ENCODE peak calls at places on chromosomes 6 and 20, in six cellular contexts. G is HepG2, K is psoas muscle, F is fibroblast of lung, D is HCT116, T is adrenal gland. I is an unnamed sample.

GRCh38 chr6:87501809-87502572 is 29.2 kb downstream of the SLC35A1 start:
- DNase-seq in F (no peak), T (no peak), G (peak; percentile 46), K (no peak), D (no peak), I (no peak)

GRCh38 chr6:112478036-112478435 is 130.9 kb downstream of the RFPL4B start:
- DNase-seq in K (no peak), G (no peak), T (no peak), F (no peak), D (no peak), I (no peak)

GRCh38 chr6:151289399-151290007 is 49.7 kb downstream of the AKAP12 start:
- DNase-seq in K (no peak), D (no peak), G (no peak), F (peak; percentile 35), T (no peak), I (no peak)

GRCh38 chr6:147154454-147154853 is 49.8 kb upstream of the STXBP5 start:
- DNase-seq in T (no peak), G (peak; percentile 9), D (no peak), K (no peak), F (peak; percentile 18), I (peak; percentile 55)

GRCh38 chr6:116101298-116101718 is 655 bp downstream of the NT5DC1 start:
- DNase-seq in K (no peak), D (no peak), T (peak; percentile 87), G (no peak), F (no peak), I (no peak)

GRCh38 chr6:133958782-133959181 is 5.8 kb downstream of the TBPL1 start:
- DNase-seq in G (no peak), F (no peak), K (no peak), D (no peak), T (no peak), I (no peak)

GRCh38 chr20:2220298-2220697 is 75.5 kb upstream of the TGM3 start:
- DNase-seq in F (no peak), D (no peak), G (no peak), T (no peak), K (no peak), I (no peak)

GRCh38 chr6:11277275-11278206 is 45.1 kb upstream of the NEDD9 start:
- DNase-seq in K (no peak), D (no peak), F (peak; percentile 95), T (no peak), G (peak; percentile 90), I (peak; percentile 68)

GRCh38 chr6:5786321-5787053 is 220.2 kb downstream of the NRN1 start:
- DNase-seq in T (no peak), D (no peak), F (peak; percentile 34), G (no peak), K (no peak), I (no peak)

GRCh38 chr20:37552415-37552814 is 24.7 kb upstream of the BLCAP start:
- DNase-seq in K (no peak), D (no peak), G (no peak), T (no peak), F (peak; percentile 51), I (no peak)

GRCh38 chr20:46461808-46462207 is 51.6 kb downstream of the ZNF334 start:
- DNase-seq in F (no peak), D (no peak), G (no peak), K (no peak), T (no peak), I (no peak)

GRCh38 chr6:39091163-39091562 is 23.8 kb downstream of the SAYSD1 start:
- DNase-seq in F (no peak), G (no peak), K (no peak), D (no peak), T (no peak), I (no peak)

GRCh38 chr6:25229671-25230321 is 49.4 kb upstream of the CARMIL1 start:
- DNase-seq in G (no peak), K (no peak), T (no peak), F (peak; percentile 95), D (peak; percentile 15), I (no peak)

GRCh38 chr6:125205931-125206330 is 52.4 kb downstream of the TPD52L1 start:
- DNase-seq in G (no peak), T (no peak), D (no peak), F (no peak), K (no peak), I (no peak)

GRCh38 chr6:25971187-25971811 is 8.7 kb downstream of the TRIM38 start:
- DNase-seq in G (peak; percentile 29), T (peak; percentile 34), D (peak; percentile 73), F (peak; percentile 95), K (peak; percentile 21), I (peak; percentile 61)

GRCh38 chr6:169424821-169425240 is 171.2 kb upstream of the THBS2 start:
- DNase-seq in D (no peak), K (no peak), T (peak; percentile 86), F (peak; percentile 11), G (no peak), I (no peak)

DNA sequence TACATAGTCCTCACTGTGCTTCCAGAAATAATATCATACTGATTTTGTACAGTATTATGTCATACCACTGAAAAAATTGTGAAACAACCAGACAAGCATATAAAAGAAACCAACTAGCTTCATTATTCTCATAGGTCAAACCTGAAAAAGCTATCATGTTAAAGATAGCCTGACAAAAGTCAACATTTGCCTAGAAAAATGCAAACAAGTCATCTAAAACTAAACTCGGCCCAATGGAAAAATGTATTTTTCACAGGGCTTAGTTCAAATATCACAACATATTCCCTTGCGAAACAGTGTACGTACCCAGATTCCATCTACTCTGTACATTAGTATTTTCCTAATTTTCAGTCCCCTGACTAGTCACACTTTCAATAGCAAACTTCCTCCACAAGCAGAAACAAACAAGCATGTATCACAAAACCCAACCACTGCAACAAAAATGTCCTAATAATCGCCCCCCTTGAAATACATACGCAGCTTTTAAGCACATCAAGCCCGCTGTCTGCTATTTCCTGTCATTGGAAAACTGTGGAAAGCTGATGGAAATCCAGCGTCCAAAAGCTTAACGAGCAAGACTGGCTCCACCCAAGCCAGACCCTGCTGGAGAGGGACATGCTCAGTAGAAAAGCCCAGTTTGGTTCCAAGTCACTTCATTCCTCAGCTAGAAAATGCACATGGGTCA is 93.1 kb downstream of the EPB41L2 start:
- DNase-seq in G (peak; percentile 80), F (no peak), T (no peak), K (no peak), D (no peak), I (peak; percentile 62)
- H3K27me3 ChIP-seq in G (no peaks in the 10 kb centered on the region), F (no peaks in the 10 kb centered on the region), T (no peaks in the 10 kb centered on the region), K (no peaks in the 10 kb centered on the region), D (no peaks in the 10 kb centered on the region), I (no peaks in the 10 kb centered on the region)

GRCh38 chr6:75525682-75526081 is 32.1 kb upstream of the FILIP1 start:
- DNase-seq in G (no peak), D (no peak), K (no peak), F (no peak), T (no peak), I (no peak)

GRCh38 chr6:75528423-75528822 is 34.8 kb upstream of the FILIP1 start:
- DNase-seq in K (no peak), F (peak; percentile 5), G (no peak), T (no peak), D (no peak), I (no peak)

GRCh38 chr6:75526502-75527127 is 33.0 kb upstream of the FILIP1 start:
- DNase-seq in T (peak; percentile 61), K (peak; percentile 15), F (peak; percentile 55), G (peak; percentile 56), D (peak; percentile 67), I (peak; percentile 9)

DNA sequence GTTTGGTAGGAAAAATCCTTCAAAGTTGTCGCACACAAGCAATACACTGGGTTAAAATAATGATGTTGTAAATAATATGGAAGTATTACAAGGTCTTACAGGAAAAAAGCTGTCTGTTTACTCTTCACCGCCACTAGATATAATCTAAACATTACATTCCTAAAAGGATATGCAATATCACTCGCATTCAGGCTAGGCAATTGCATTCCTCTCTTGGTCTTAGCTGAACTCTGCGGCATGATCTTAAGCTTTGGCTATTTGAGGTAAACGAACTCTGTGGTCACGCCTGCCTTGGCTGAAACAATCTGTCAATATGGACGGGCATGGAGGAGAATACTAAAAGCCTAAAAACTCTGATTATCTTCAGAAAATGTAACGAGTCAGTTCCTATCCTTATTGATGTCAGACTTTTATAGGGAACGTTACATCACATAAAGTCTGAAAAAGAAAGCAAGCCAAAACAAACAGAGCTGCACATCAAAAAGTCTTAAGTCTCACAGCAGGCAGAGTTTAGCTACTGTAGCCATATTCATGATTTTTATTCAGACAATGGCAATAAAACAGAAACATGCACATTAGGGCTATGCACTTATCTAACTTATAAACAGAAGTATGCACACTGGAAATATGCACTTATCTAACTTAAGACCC is 30.8 kb upstream of the FILIP1 start:
- DNase-seq in G (peak; percentile 95), F (peak; percentile 97), D (peak; percentile 10), T (no peak), K (no peak), I (peak; percentile 75)
- H3K4me3 ChIP-seq in G (no peak overlapping the region), F (peak overlapping the region; percentile 17), D (no peak overlapping the region), T (no peak overlapping the region), K (peak overlapping the region; percentile 47), I (peak overlapping the region; percentile 11)

GRCh38 chr6:137193256-137194070 is 20.0 kb upstream of the IL22RA2 start:
- DNase-seq in F (no peak), K (no peak), T (no peak), D (no peak), G (no peak), I (no peak)

GRCh38 chr6:137192821-137193220 is 19.4 kb upstream of the IL22RA2 start:
- DNase-seq in T (no peak), K (no peak), D (no peak), F (no peak), G (no peak), I (no peak)

GRCh38 chr6:137190710-137191109 is 17.3 kb upstream of the IL22RA2 start:
- DNase-seq in G (no peak), T (no peak), F (no peak), K (no peak), D (no peak), I (no peak)

GRCh38 chr6:137191670-137192069 is 18.2 kb upstream of the IL22RA2 start:
- DNase-seq in D (no peak), T (no peak), G (no peak), F (no peak), K (no peak), I (no peak)

DNA sequence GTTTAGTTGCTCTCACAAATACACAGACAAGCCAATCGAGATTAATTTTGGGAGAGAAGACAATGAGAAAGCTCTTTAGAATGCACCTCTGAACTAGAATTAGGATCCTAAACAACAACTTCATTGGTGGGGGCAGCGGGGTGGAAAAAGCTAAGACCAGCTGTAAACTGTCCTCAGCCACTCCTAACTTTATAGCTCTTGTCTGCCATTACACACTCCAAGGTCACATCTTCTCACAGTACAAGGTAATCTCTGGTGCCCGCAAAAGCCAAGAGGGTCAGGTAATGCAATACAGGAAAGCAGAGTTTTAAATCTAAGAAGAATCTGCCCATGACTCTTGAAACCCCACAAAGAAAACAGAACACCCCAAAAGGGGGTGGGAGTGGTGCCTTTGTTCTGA is 17.8 kb upstream of the IL22RA2 start:
- DNase-seq in G (no peak), T (no peak), F (no peak), D (no peak), K (no peak), I (no peak)
- H3K9me3 ChIP-seq in G (peaks cover 43% of the 10 kb centered on the region), T (no peaks in the 10 kb centered on the region), F (no peaks in the 10 kb centered on the region), D (no peaks in the 10 kb centered on the region), K (peaks cover 5% of the 10 kb centered on the region), I (peaks cover 21% of the 10 kb centered on the region)

GRCh38 chr20:52524865-52525264 is 333.3 kb upstream of the ZFP64 start:
- DNase-seq in F (peak; percentile 47), D (no peak), K (no peak), G (no peak), T (no peak), I (no peak)
- H3K27me3 ChIP-seq in F (no peaks in the 10 kb centered on the region), D (no peaks in the 10 kb centered on the region), K (no peaks in the 10 kb centered on the region), G (no peaks in the 10 kb centered on the region), T (peaks cover 10% of the 10 kb centered on the region), I (peaks cover 2% of the 10 kb centered on the region)

I was measured in MG63.